ENCODE peak calls at places on chromosome 17, in six cellular contexts. H is adrenal gland, O is fibroblast of lung, U is HCT116, A is neural progenitor cell, R is cardiac fibroblast. G is an unnamed sample.

GRCh38 chr17:76404256-76404655 is 19.8 kb downstream of the SPHK1 start:
- DNase-seq in H (no peak), O (no peak), U (no peak), A (no peak), R (no peak), G (no peak)

GRCh38 chr17:72488542-72489272 is 367.9 kb downstream of the SOX9 start:
- DNase-seq in H (no peak), O (no peak), U (no peak), A (no peak), R (no peak), G (no peak)

GRCh38 chr17:31387438-31387837 is 4.0 kb upstream of the RAB11FIP4 start:
- DNase-seq in H (no peak), O (no peak), U (no peak), A (no peak), R (no peak), G (no peak)

GRCh38 chr17:17868637-17869522 is 32.1 kb upstream of the SREBF1 start:
- DNase-seq in H (no peak), O (no peak), U (no peak), A (peak; percentile 69), R (peak; percentile 66), G (peak; percentile 40)

GRCh38 chr17:75774988-75775668 is 9.5 kb upstream of the UNK start:
- DNase-seq in H (peak; percentile 67), O (peak; percentile 38), U (no peak), A (no peak), R (no peak), G (peak; percentile 22)

GRCh38 chr17:37425268-37425667 is 18.6 kb downstream of the TADA2A start:
- DNase-seq in H (no peak), O (no peak), U (no peak), A (no peak), R (no peak), G (no peak)

GRCh38 chr17:42438600-42439567 is 15.8 kb upstream of the CAVIN1 start:
- DNase-seq in H (no peak), O (no peak), U (no peak), A (no peak), R (peak; percentile 55), G (peak; percentile 53)

GRCh38 chr17:17929655-17930380 is 42.4 kb downstream of the TOM1L2 start:
- DNase-seq in H (no peak), O (peak; percentile 58), U (no peak), A (no peak), R (peak; percentile 34), G (no peak)

GRCh38 chr17:81687770-81688541 is 4.1 kb downstream of the HGS start:
- DNase-seq in H (no peak), O (no peak), U (no peak), A (no peak), R (no peak), G (no peak)

GRCh38 chr17:41813699-41814124 is 908 bp downstream of the FKBP10 start:
- DNase-seq in H (no peak), O (no peak), U (no peak), A (no peak), R (no peak), G (no peak)

GRCh38 chr17:80960037-80960796 is 31.4 kb upstream of the CHMP6 start:
- DNase-seq in H (no peak), O (no peak), U (no peak), A (no peak), R (no peak), G (no peak)

GRCh38 chr17:34556384-34556783 is 23.0 kb upstream of the TMEM132E start:
- DNase-seq in H (no peak), O (no peak), U (no peak), A (peak; percentile 81), R (peak; percentile 4), G (peak; percentile 13)

GRCh38 chr17:31653710-31654109 is 205.3 kb downstream of the COPRS start:
- DNase-seq in H (no peak), O (no peak), U (no peak), A (no peak), R (peak; percentile 19), G (peak; percentile 27)

GRCh38 chr17:77308768-77309726 is 168.3 kb downstream of the SEC14L1 start:
- DNase-seq in H (peak; percentile 67), O (peak; percentile 82), U (no peak), A (no peak), R (peak; percentile 78), G (peak; percentile 90)

GRCh38 chr17:75295220-75296158 is 6.3 kb upstream of the SLC25A19 start:
- DNase-seq in H (peak; percentile 60), O (no peak), U (no peak), A (no peak), R (no peak), G (no peak)

GRCh38 chr17:76805319-76805718 is 62.9 kb upstream of the MGAT5B start:
- DNase-seq in H (no peak), O (peak; percentile 39), U (no peak), A (no peak), R (peak; percentile 53), G (peak; percentile 56)

GRCh38 chr17:17508641-17509591 is 12.7 kb upstream of the RASD1 start:
- DNase-seq in H (no peak), O (no peak), U (no peak), A (no peak), R (no peak), G (no peak)

GRCh38 chr17:79405823-79406222 is 205.0 kb downstream of the RBFOX3 start:
- DNase-seq in H (no peak), O (no peak), U (no peak), A (no peak), R (no peak), G (no peak)

GRCh38 chr17:72249441-72249840 is 128.6 kb downstream of the SOX9 start:
- DNase-seq in H (no peak), O (no peak), U (no peak), A (no peak), R (no peak), G (no peak)

GRCh38 chr17:52660692-52661091 is 502.2 kb upstream of the CA10 start:
- DNase-seq in H (no peak), O (no peak), U (no peak), A (no peak), R (no peak), G (no peak)

GRCh38 chr17:4235372-4236279 is 28.2 kb downstream of the ANKFY1 start:
- DNase-seq in H (no peak), O (peak; percentile 53), U (no peak), A (no peak), R (peak; percentile 66), G (peak; percentile 16)

GRCh38 chr17:47286198-47286914 is 32.7 kb downstream of the ITGB3 start:
- DNase-seq in H (no peak), O (no peak), U (no peak), A (no peak), R (peak; percentile 79), G (peak; percentile 96)

GRCh38 chr17:63842540-63843386 is at the start of gene SMARCD2:
- DNase-seq in H (peak; percentile 99), O (peak; percentile 100), U (peak; percentile 100), A (peak; percentile 99), R (peak; percentile 99), G (peak; percentile 99)
- TF ChIP-seq CTCF in H (peak; percentile 73), O (no peak), U (no peak), A (no peak), R (no peak), G (no peak)

DNA sequence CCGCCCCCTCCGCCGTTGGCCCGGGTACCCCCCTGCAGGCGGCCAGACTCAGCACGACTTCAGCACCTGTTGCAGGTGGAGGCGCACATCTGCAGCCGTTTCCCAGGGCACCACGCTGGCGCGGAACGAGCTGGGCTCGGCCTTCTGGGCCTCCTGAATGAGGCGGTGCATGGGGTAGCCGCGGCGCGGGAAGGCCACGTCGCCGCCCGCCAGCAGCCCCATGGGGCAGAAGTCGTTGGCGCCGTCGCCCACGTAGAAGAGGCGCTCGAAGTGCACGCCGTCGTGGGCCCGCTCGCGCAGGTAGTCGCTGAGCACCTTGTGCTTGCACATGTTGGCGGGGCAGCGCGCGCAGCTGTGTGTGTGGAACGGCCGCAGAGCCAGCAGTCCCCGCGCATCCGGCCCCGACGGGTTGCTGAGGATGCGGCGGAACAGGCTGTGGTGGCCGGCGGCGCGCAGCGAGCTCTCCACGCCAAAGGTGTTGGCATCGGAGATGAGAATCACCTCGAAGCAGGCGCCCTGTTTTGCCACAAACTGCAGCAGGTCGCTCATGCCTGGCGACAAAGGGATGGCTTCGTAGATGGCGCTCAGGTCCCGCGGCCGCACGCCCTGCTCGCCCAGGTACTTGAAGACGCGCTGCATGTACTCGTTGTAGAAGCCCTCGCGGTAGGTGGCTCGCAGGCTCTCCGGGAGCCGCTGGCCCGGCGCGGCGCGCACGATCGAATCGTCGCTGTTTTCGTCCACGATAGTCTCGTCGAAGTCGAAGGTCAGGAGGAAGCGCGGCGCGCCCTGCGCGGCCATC is 6.2 kb downstream of the PHOSPHO1 start:
- DNase-seq in H (no peak), O (no peak), U (no peak), A (peak; percentile 53), R (no peak), G (no peak)
- H3K4me3 ChIP-seq in H (no peak overlapping the region), O (no peak overlapping the region), U (no peak overlapping the region), A (peak overlapping the region; percentile 39), R (no peak overlapping the region), G (no peak overlapping the region)

DNA sequence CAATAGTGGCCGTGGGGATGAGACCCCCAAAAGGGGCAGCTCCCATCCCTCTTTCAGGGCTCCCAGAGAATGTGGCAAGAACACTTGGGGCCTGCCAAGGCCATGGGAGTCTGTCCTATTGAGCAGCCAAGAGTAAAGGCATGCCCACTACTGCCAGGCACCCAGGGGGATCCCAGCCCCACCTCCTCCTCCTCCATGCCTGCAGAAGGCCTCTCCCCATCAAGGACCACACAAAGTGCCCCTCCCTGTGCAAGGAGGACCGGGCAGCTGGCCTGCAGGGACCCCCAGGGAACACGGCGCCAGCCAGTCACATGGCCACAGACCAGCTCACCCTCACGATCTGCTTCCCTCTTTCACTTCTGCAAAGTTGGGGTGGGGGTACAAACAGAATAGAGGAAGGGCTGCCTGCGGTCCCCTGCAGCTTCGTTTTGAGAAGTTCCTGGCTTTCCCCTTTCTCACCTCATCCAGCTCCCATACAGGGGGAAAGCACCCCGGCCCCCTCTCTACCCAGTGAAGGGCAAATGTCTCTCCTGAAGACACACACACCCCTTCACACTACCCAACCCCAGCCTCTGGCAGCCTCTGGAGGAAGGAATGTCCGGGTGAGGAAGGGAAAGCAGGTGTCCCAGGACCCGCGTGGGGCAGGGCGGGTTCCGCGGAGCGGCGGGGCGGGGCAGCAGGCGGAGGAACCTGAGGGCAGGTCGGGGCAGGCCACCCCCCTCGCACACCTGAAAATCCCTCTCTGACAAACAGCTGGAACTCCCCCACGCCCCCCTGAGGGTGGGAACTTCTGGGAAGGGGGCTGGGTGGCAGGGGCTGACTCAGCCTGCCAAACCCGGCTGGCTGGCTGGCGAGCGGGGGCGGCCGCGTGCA is 2.0 kb downstream of the PPP1R9B start:
- DNase-seq in H (no peak), O (peak; percentile 53), U (no peak), A (peak; percentile 54), R (peak; percentile 37), G (no peak)
- TF ChIP-seq CTCF in H (peak; percentile 16), O (peak; percentile 31), U (no peak), A (peak; percentile 28), R (no peak), G (no peak)

GRCh38 chr17:49969134-49969759 is at the start of gene DLX4:
- DNase-seq in H (peak; percentile 55), O (no peak), U (no peak), A (peak; percentile 57), R (no peak), G (no peak)

GRCh38 chr17:49967205-49967604 is 1.8 kb upstream of the DLX4 start:
- DNase-seq in H (no peak), O (no peak), U (no peak), A (no peak), R (no peak), G (no peak)

GRCh38 chr17:49966767-49967166 is 2.2 kb upstream of the DLX4 start:
- DNase-seq in H (no peak), O (no peak), U (no peak), A (no peak), R (no peak), G (no peak)

GRCh38 chr17:49968380-49969133 is 433 bp upstream of the DLX4 start:
- DNase-seq in H (peak; percentile 61), O (peak; percentile 69), U (peak; percentile 75), A (peak; percentile 93), R (peak; percentile 73), G (peak; percentile 59)

GRCh38 chr17:49967621-49968379 is 1.2 kb upstream of the DLX4 start:
- DNase-seq in H (no peak), O (no peak), U (peak; percentile 22), A (no peak), R (no peak), G (no peak)
- H3K4me3 ChIP-seq in H (no peak overlapping the region), O (peak overlapping the region; percentile 31), U (peak overlapping the region; percentile 70), A (peak overlapping the region; percentile 57), R (peak overlapping the region; percentile 31), G (no peak overlapping the region)